ENCODE peak calls at places on chromosome 2, in eight cellular contexts. U, X, P, Z, I, V, D and G are unnamed samples. For H3K27me3, the result is how much of the 10 kb centered on the place peaks cover.

GRCh38 chr2:23053580-23053979 is 331.4 kb upstream of the KLHL29 start:
- DNase-seq in U (no peak), X (no peak), P (no peak), Z (no peak), I (no peak), V (no peak), D (no peak), G (no peak)

GRCh38 chr2:195899226-195899625 is 169.4 kb downstream of the DNAH7 start:
- DNase-seq in U (no peak), X (no peak), P (peak), Z (no peak), I (no peak), V (no peak), D (no peak), G (no peak)

GRCh38 chr2:73376681-73377080 is 9.0 kb upstream of the ALMS1 start:
- DNase-seq in U (no peak), X (no peak), P (no peak), Z (no peak), I (no peak), V (no peak), D (no peak), G (no peak)

GRCh38 chr2:23363831-23364230 is 21.1 kb upstream of the KLHL29 start:
- DNase-seq in U (peak), X (no peak), P (no peak), Z (no peak), I (no peak), V (no peak), D (peak), G (peak)

GRCh38 chr2:125371867-125372266 is 1284.1 kb upstream of the GYPC start:
- DNase-seq in U (no peak), X (no peak), P (no peak), Z (no peak), I (peak), V (no peak), D (no peak), G (no peak)

GRCh38 chr2:70639841-70640448 is 86.3 kb upstream of the TGFA start:
- DNase-seq in U (no peak), X (no peak), P (no peak), Z (no peak), I (peak), V (no peak), D (no peak), G (no peak)

GRCh38 chr2:182404102-182404501 is 22.7 kb downstream of the PDE1A start:
- DNase-seq in U (no peak), X (no peak), P (peak), Z (no peak), I (no peak), V (no peak), D (no peak), G (no peak)

GRCh38 chr2:196077821-196078220 is 9.2 kb upstream of the DNAH7 start:
- DNase-seq in U (no peak), X (no peak), P (no peak), Z (no peak), I (peak), V (no peak), D (no peak), G (no peak)

GRCh38 chr2:121778736-121779487 is 23.5 kb downstream of the TSN start:
- DNase-seq in U (no peak), X (no peak), P (peak), Z (no peak), I (no peak), V (no peak), D (no peak), G (no peak)

GRCh38 chr2:65985986-65986385 is 448.9 kb upstream of the MEIS1 start:
- DNase-seq in U (no peak), X (no peak), P (no peak), Z (no peak), I (peak), V (no peak), D (no peak), G (no peak)

GRCh38 chr2:39128919-39129391 is 8.1 kb upstream of the SOS1 start:
- DNase-seq in U (peak), X (no peak), P (no peak), Z (no peak), I (peak), V (no peak), D (no peak), G (no peak)

GRCh38 chr2:174342600-174343342 is 8.0 kb downstream of the SP9 start:
- DNase-seq in U (no peak), X (peak), P (no peak), Z (no peak), I (no peak), V (no peak), D (peak), G (no peak)

GRCh38 chr2:142825861-142826260 is 51.6 kb upstream of the KYNU start:
- DNase-seq in U (no peak), X (no peak), P (peak), Z (no peak), I (no peak), V (no peak), D (no peak), G (no peak)

GRCh38 chr2:58606799-58607198 is 365.7 kb upstream of the FANCL start:
- DNase-seq in U (no peak), X (no peak), P (no peak), Z (no peak), I (no peak), V (no peak), D (no peak), G (no peak)

GRCh38 chr2:579961-580360 is 97.2 kb downstream of the TMEM18 start:
- DNase-seq in U (peak), X (no peak), P (no peak), Z (no peak), I (no peak), V (no peak), D (no peak), G (no peak)

GRCh38 chr2:586518-587370 is 90.5 kb downstream of the TMEM18 start:
- DNase-seq in U (no peak), X (peak), P (no peak), Z (no peak), I (no peak), V (no peak), D (peak), G (no peak)

GRCh38 chr2:584863-585823 is 92.1 kb downstream of the TMEM18 start:
- DNase-seq in U (peak), X (peak), P (no peak), Z (no peak), I (peak), V (no peak), D (peak), G (no peak)

GRCh38 chr2:582792-583528 is 94.2 kb downstream of the TMEM18 start:
- DNase-seq in U (no peak), X (no peak), P (no peak), Z (no peak), I (no peak), V (no peak), D (peak), G (no peak)

GRCh38 chr2:583666-584065 is 93.5 kb downstream of the TMEM18 start:
- DNase-seq in U (no peak), X (no peak), P (no peak), Z (no peak), I (no peak), V (no peak), D (peak), G (no peak)
- H3K27me3 ChIP-seq in U (under half), X (under half), P (under half), Z (under half), I (under half), V (under half), D (under half), G (under half)

DNA sequence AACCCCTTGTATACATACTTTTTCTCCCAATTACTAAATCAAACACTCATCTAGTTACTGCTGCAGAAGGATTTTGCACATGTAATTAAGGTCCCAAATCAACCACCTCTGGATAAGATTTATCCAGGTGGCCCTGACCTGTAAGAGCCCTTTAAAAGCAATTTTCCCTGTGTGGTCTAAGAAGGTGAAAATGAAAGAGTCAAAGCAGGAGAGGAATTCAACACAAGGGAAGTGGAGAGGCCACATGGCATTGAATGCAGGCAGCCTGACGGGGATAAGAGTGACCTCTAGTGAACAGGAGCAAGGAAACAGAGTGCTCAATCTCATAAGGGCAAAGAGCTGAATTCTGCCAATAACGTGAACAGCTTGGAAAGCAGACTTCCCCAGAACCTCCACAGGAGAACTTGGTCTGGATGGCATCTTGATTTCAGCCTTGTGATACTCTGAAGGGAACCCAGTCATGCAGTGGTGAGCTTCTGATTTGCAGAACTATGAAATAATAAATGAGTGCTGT is 27.2 kb downstream of the PPP3R1 start:
- DNase-seq in U (peak), X (peak), P (no peak), Z (no peak), I (peak), V (no peak), D (peak), G (peak)
- TF ChIP-seq CTCF in U (peak), X (peak), P (peak), Z (peak), I (peak), V (no peak), D (peak), G (peak)

GRCh38 chr2:127208313-127208712 is 11.8 kb downstream of the CYP27C1 start:
- DNase-seq in U (peak), X (peak), P (peak), Z (peak), I (no peak), V (no peak), D (peak), G (peak)
- H3K4me3 ChIP-seq in U (no peak), X (no peak), P (no peak), Z (no peak), I (no peak), V (no peak), D (no peak), G (no peak)

GRCh38 chr2:221229097-221229496 is 343.0 kb downstream of the EPHA4 start:
- DNase-seq in U (no peak), X (no peak), P (no peak), Z (no peak), I (no peak), V (no peak), D (no peak), G (no peak)

GRCh38 chr2:221228214-221228769 is 343.8 kb downstream of the EPHA4 start:
- DNase-seq in U (no peak), X (no peak), P (no peak), Z (no peak), I (no peak), V (no peak), D (no peak), G (no peak)

DNA sequence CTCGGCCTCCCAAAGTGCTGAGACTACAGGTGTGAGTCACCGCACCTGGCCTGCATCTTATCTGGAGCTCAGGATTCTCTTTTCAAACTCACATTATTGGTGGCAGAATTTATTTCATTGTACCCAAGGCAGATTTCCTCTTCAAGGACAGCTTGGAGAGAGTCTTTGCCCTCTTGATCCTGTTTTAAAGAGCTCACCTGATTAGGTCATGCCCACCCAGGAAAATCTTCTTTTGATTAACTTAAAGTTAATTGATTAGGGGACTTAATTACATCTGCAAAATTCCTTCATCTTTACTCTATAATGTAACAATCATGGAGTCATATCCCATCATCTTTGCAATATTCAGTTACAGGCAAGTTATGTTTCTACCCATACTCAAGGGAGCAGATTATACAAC is 346.4 kb downstream of the EPHA4 start:
- DNase-seq in U (no peak), X (no peak), P (no peak), Z (no peak), I (no peak), V (no peak), D (no peak), G (no peak)
- H3K27me3 ChIP-seq in U (under half), X (under half), P (under half), Z (under half), I (under half), V (under half), D (under half), G (under half)

GRCh38 chr2:207311316-207312005 is 145.7 kb upstream of the KLF7 start:
- DNase-seq in U (peak), X (no peak), P (peak), Z (no peak), I (no peak), V (peak), D (no peak), G (peak)
- TF ChIP-seq CTCF in U (peak), X (no peak), P (peak), Z (peak), I (no peak), V (no peak), D (peak), G (peak)